ENCODE peak calls at places on chromosomes 7 and 10, in eight cellular contexts. M, G, T, H, C, A, W and B are unnamed samples.

GRCh38 chr10:87771871-87772500 is 46.0 kb downstream of the ATAD1 start:
- DNase-seq in M (no peak), G (no peak), T (no peak), H (no peak), C (peak; percentile 10), A (no peak), W (no peak), B (no peak)

GRCh38 chr7:112132123-112132694 is 74.0 kb downstream of the DOCK4 start:
- DNase-seq in M (no peak), G (no peak), T (no peak), H (no peak), C (peak; percentile 55), A (no peak), W (no peak), B (no peak)

GRCh38 chr10:77855404-77856155 is 71.0 kb downstream of the DLG5 start:
- DNase-seq in M (no peak), G (no peak), T (no peak), H (no peak), C (no peak), A (no peak), W (no peak), B (no peak)

GRCh38 chr10:102117391-102118159 is 2.6 kb downstream of the LDB1 start:
- DNase-seq in M (peak; percentile 60), G (peak; percentile 95), T (peak; percentile 89), H (peak; percentile 91), C (peak; percentile 89), A (peak; percentile 83), W (peak; percentile 81), B (peak; percentile 85)

GRCh38 chr10:47374611-47375536 is 9.2 kb downstream of the ZNF488 start:
- DNase-seq in M (no peak), G (no peak), T (no peak), H (peak; percentile 14), C (no peak), A (no peak), W (no peak), B (peak; percentile 50)

GRCh38 chr7:126436213-126436868 is 816.4 kb downstream of the GRM8 start:
- DNase-seq in M (no peak), G (no peak), T (no peak), H (no peak), C (no peak), A (no peak), W (no peak), B (no peak)

GRCh38 chr10:398954-399353 is 263.7 kb downstream of the ZMYND11 start:
- DNase-seq in M (no peak), G (peak; percentile 54), T (no peak), H (no peak), C (no peak), A (no peak), W (no peak), B (no peak)

GRCh38 chr7:135673360-135673706 is 11.0 kb downstream of the STMP1 start:
- DNase-seq in M (no peak), G (no peak), T (no peak), H (no peak), C (no peak), A (no peak), W (no peak), B (no peak)

GRCh38 chr10:81920213-81920829 is 45.3 kb downstream of the NRG3 start:
- DNase-seq in M (peak; percentile 19), G (no peak), T (no peak), H (no peak), C (peak; percentile 17), A (no peak), W (no peak), B (no peak)

GRCh38 chr10:109676703-109677102 is 246.6 kb downstream of the XPNPEP1 start:
- DNase-seq in M (no peak), G (no peak), T (no peak), H (no peak), C (no peak), A (no peak), W (no peak), B (no peak)

GRCh38 chr7:149797771-149798170 is 24.4 kb upstream of the ZNF467 start:
- DNase-seq in M (no peak), G (no peak), T (no peak), H (no peak), C (no peak), A (no peak), W (no peak), B (no peak)

GRCh38 chr7:155867280-155867679 is 55.0 kb upstream of the SHH start:
- DNase-seq in M (no peak), G (no peak), T (no peak), H (peak; percentile 34), C (no peak), A (no peak), W (no peak), B (no peak)

GRCh38 chr7:23211542-23211941 is 29.7 kb downstream of the NUP42 start:
- DNase-seq in M (no peak), G (no peak), T (no peak), H (no peak), C (no peak), A (no peak), W (no peak), B (no peak)

GRCh38 chr7:2715341-2716231 is 27.6 kb downstream of the AMZ1 start:
- DNase-seq in M (peak; percentile 55), G (no peak), T (no peak), H (no peak), C (no peak), A (no peak), W (no peak), B (no peak)

GRCh38 chr7:133369130-133369529 is 116.3 kb downstream of the EXOC4 start:
- DNase-seq in M (no peak), G (no peak), T (no peak), H (no peak), C (no peak), A (no peak), W (no peak), B (no peak)

GRCh38 chr7:44223362-44224114 is 22.8 kb downstream of the YKT6 start:
- DNase-seq in M (no peak), G (peak; percentile 48), T (no peak), H (no peak), C (peak; percentile 60), A (no peak), W (no peak), B (no peak)

GRCh38 chr10:69389827-69390490 is 26.8 kb downstream of the TACR2 start:
- DNase-seq in M (peak; percentile 74), G (no peak), T (no peak), H (peak; percentile 56), C (no peak), A (no peak), W (no peak), B (no peak)

GRCh38 chr7:5591547-5591899 is 167.9 kb upstream of the TNRC18 start:
- DNase-seq in M (peak; percentile 46), G (no peak), T (peak; percentile 43), H (peak; percentile 47), C (peak; percentile 70), A (peak; percentile 43), W (no peak), B (peak; percentile 77)

GRCh38 chr7:79820387-79820786 is 314.2 kb upstream of the GNAI1 start:
- DNase-seq in M (no peak), G (peak; percentile 60), T (peak; percentile 47), H (no peak), C (peak; percentile 52), A (no peak), W (peak; percentile 26), B (no peak)

GRCh38 chr7:138089080-138089901 is 13.0 kb downstream of the AKR1D1 start:
- DNase-seq in M (no peak), G (no peak), T (no peak), H (no peak), C (no peak), A (no peak), W (no peak), B (no peak)

GRCh38 chr10:1661416-1661815 is 75.9 kb downstream of the ADARB2 start:
- DNase-seq in M (no peak), G (no peak), T (no peak), H (no peak), C (no peak), A (no peak), W (no peak), B (no peak)

DNA sequence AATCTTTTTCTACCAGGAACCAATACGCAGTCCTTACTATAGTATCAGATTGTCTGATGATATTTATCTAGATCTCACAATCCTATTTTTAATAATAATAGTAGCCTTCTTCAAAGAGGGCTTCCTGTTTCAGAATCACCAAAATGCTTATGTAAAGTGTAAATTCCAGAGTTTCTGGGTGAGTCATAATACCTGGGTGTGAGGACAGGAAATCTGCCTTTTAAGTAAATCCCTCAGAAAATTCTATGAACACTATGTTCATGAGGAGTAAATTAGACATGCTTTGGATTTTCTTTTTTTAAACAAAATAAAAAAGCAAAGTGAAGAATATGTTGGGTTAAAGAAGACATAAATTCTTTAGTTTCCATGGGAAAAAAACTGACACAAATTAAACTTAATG is 20.5 kb downstream of the DKK1 start:
- DNase-seq in M (no peak), G (no peak), T (no peak), H (no peak), C (no peak), A (no peak), W (no peak), B (no peak)
- TF ChIP-seq EP300 in M (no peak), G (no peak), T (no peak), H (no peak), C (no peak), A (no peak), W (no peak), B (no peak)

GRCh38 chr7:20327047-20327446 is 3.7 kb upstream of the ITGB8 start:
- DNase-seq in M (no peak), G (no peak), T (no peak), H (no peak), C (no peak), A (no peak), W (no peak), B (no peak)
- TF ChIP-seq EP300 in M (no peak), G (no peak), T (no peak), H (no peak), C (peak; percentile 26), A (no peak), W (no peak), B (no peak)

GRCh38 chr7:3887071-3887691 is 586.1 kb downstream of the SDK1 start:
- DNase-seq in M (no peak), G (no peak), T (no peak), H (no peak), C (no peak), A (no peak), W (no peak), B (no peak)

GRCh38 chr7:3884543-3884942 is 583.5 kb downstream of the SDK1 start:
- DNase-seq in M (no peak), G (no peak), T (no peak), H (no peak), C (no peak), A (no peak), W (no peak), B (no peak)

GRCh38 chr7:3892167-3892566 is 591.1 kb downstream of the SDK1 start:
- DNase-seq in M (no peak), G (no peak), T (no peak), H (no peak), C (no peak), A (no peak), W (no peak), B (no peak)

GRCh38 chr7:3892686-3893085 is 591.6 kb downstream of the SDK1 start:
- DNase-seq in M (no peak), G (no peak), T (no peak), H (no peak), C (no peak), A (no peak), W (no peak), B (no peak)

GRCh38 chr7:3888096-3888495 is 587.0 kb downstream of the SDK1 start:
- DNase-seq in M (no peak), G (no peak), T (no peak), H (no peak), C (no peak), A (no peak), W (no peak), B (peak; percentile 84)
- TF ChIP-seq EP300 in M (no peak), G (no peak), T (no peak), H (no peak), C (no peak), A (no peak), W (no peak), B (no peak)

GRCh38 chr10:93475871-93476270 is 6.3 kb downstream of the MYOF start:
- DNase-seq in M (no peak), G (no peak), T (no peak), H (no peak), C (no peak), A (no peak), W (peak; percentile 50), B (no peak)
- TF ChIP-seq EP300 in M (no peak), G (no peak), T (no peak), H (no peak), C (no peak), A (no peak), W (no peak), B (no peak)